ENCODE peak calls at places on chromosomes 4 and X, in seven cellular contexts. K is T-helper 17 cell; B is WERI-Rb-1; M is EH; N is HT-29; Y is astrocyte of the hippocampus; T is CD8-positive, alpha-beta T cell. X is an unnamed sample.

GRCh38 chr4:73413294-73413755 is 9.2 kb downstream of the ALB start:
- DNase-seq in K (no peak), N (no peak), Y (no peak), T (no peak), B (no peak), M (no peak), X (no peak)

GRCh38 chrX:56757327-56757726 is 28.3 kb downstream of the NBDY start:
- DNase-seq in B (no peak), Y (no peak), K (no peak), T (no peak), M (no peak), N (no peak), X (no peak)

GRCh38 chr4:144579411-144580020 is 66.4 kb upstream of the HHIP start:
- DNase-seq in B (no peak), M (peak), N (no peak), K (no peak), Y (no peak), T (no peak), X (no peak)

GRCh38 chr4:156223985-156224384 is 270.3 kb upstream of the CTSO start:
- DNase-seq in T (no peak), B (no peak), Y (no peak), N (no peak), K (no peak), M (no peak), X (no peak)

GRCh38 chr4:169044723-169045447 is 34.8 kb upstream of the CBR4 start:
- DNase-seq in N (no peak), Y (no peak), B (no peak), T (no peak), M (no peak), K (no peak), X (no peak)

GRCh38 chrX:68428431-68428830 is 4.9 kb downstream of the OPHN1 start:
- DNase-seq in T (no peak), Y (peak), M (peak), B (no peak), N (no peak), K (no peak), X (no peak)

GRCh38 chr4:112109455-112110425 is 35.5 kb upstream of the FAM241A start:
- DNase-seq in N (peak), B (no peak), Y (peak), M (peak), K (no peak), T (no peak), X (no peak)

GRCh38 chrX:51568586-51568985 is 50.1 kb downstream of the CENPVL3 start:
- DNase-seq in B (no peak), N (no peak), K (no peak), Y (peak), M (peak), T (no peak), X (no peak)

GRCh38 chr4:148044889-148045352 is 313.0 kb downstream of the ARHGAP10 start:
- DNase-seq in M (no peak), Y (no peak), N (peak), B (no peak), K (no peak), T (no peak), X (no peak)

GRCh38 chr4:105547769-105548168 is 4.7 kb upstream of the ARHGEF38 start:
- DNase-seq in M (no peak), B (no peak), K (no peak), T (no peak), N (no peak), Y (no peak), X (no peak)